ENCODE peak calls at places on chromosomes 12 and 14, in nine cellular contexts. R is SW480; N is AG10803; B is T-cell; Z is activated T-helper 1 cell treated with anti-CD3 and anti-CD28 coated beads, Interleukin-2, amount 50 U/mL, for 16 hours; O is PC-3; E is effector memory CD8-positive, alpha-beta T cell; H is left lobe of liver; F is HCEC 1CT. Q is an unnamed sample.

GRCh38 chr12:43964966-43965365 is 129.1 kb downstream of the TMEM117 start:
- DNase-seq in R (no peak), N (no peak), B (no peak), Z (no peak), O (no peak), E (no peak), H (no peak), F (no peak), Q (no peak)

GRCh38 chr12:19857197-19857596 is 417.9 kb downstream of the AEBP2 start:
- DNase-seq in R (no peak), N (no peak), B (no peak), Z (no peak), O (no peak), E (no peak), H (no peak), F (no peak), Q (no peak)

GRCh38 chr12:96036765-96037455 is 1.5 kb upstream of the LTA4H start:
- DNase-seq in R (no peak), N (peak), B (no peak), Z (no peak), O (peak), E (no peak), H (no peak), F (peak), Q (peak)

GRCh38 chr12:94644622-94645021 is 5.7 kb downstream of the TMCC3 start:
- DNase-seq in R (no peak), N (peak), B (no peak), Z (no peak), O (peak), E (no peak), H (peak), F (peak), Q (peak)

GRCh38 chr12:54037360-54038259 is 4.8 kb downstream of the HOXC5 start:
- DNase-seq in R (no peak), N (no peak), B (no peak), Z (no peak), O (no peak), E (no peak), H (no peak), F (no peak), Q (peak)

GRCh38 chr14:104494483-104494882 is 85.1 kb upstream of the C14orf180 start:
- DNase-seq in R (no peak), N (no peak), B (no peak), Z (no peak), O (no peak), E (no peak), H (no peak), F (no peak), Q (no peak)

GRCh38 chr12:89353823-89354629 is 1.7 kb upstream of the DUSP6 start:
- DNase-seq in R (peak), N (peak), B (peak), Z (peak), O (peak), E (peak), H (peak), F (peak), Q (peak)

GRCh38 chr12:56670836-56671235 is 17.2 kb downstream of the PTGES3 start:
- DNase-seq in R (no peak), N (no peak), B (no peak), Z (no peak), O (no peak), E (no peak), H (no peak), F (no peak), Q (no peak)

GRCh38 chr14:21476526-21476924 is 234 bp downstream of the RAB2B start:
- DNase-seq in R (no peak), N (no peak), B (no peak), Z (no peak), O (peak), E (no peak), H (peak), F (no peak), Q (no peak)

GRCh38 chr14:104291123-104292000 is 153.0 kb downstream of the KIF26A start:
- DNase-seq in R (no peak), N (no peak), B (no peak), Z (no peak), O (peak), E (no peak), H (peak), F (no peak), Q (no peak)

GRCh38 chr12:124612392-124612680 is 44.9 kb upstream of the NCOR2 start:
- DNase-seq in R (no peak), N (no peak), B (no peak), Z (no peak), O (no peak), E (no peak), H (no peak), F (no peak), Q (no peak)

GRCh38 chr12:50222275-50222783 is 55.2 kb upstream of the CERS5 start:
- DNase-seq in R (no peak), N (peak), B (no peak), Z (no peak), O (peak), E (no peak), H (no peak), F (peak), Q (peak)

GRCh38 chr14:99274346-99275221 is 2.6 kb upstream of the BCL11B start:
- DNase-seq in R (peak), N (peak), B (no peak), Z (no peak), O (peak), E (no peak), H (no peak), F (peak), Q (peak)

GRCh38 chr12:95838125-95838524 is 20.6 kb upstream of the SNRPF start:
- DNase-seq in R (no peak), N (peak), B (no peak), Z (no peak), O (peak), E (no peak), H (peak), F (peak), Q (no peak)

GRCh38 chr14:90815817-90816662 is at the start of gene TTC7B:
- DNase-seq in R (peak), N (peak), B (peak), Z (no peak), O (peak), E (no peak), H (no peak), F (peak), Q (peak)

GRCh38 chr12:25529738-25530137 is 23.3 kb downstream of the LMNTD1 start:
- DNase-seq in R (no peak), N (peak), B (no peak), Z (no peak), O (peak), E (no peak), H (no peak), F (peak), Q (no peak)

GRCh38 chr12:73612571-73612970 is 925.1 kb upstream of the ATXN7L3B start:
- DNase-seq in R (no peak), N (no peak), B (no peak), Z (no peak), O (peak), E (no peak), H (no peak), F (no peak), Q (no peak)

GRCh38 chr12:26825459-26826016 is 7.5 kb downstream of the ITPR2 start:
- DNase-seq in R (no peak), N (no peak), B (no peak), Z (no peak), O (no peak), E (no peak), H (no peak), F (no peak), Q (no peak)

GRCh38 chr12:102454808-102455760 is 25.3 kb downstream of the IGF1 start:
- DNase-seq in R (no peak), N (peak), B (no peak), Z (no peak), O (no peak), E (no peak), H (peak), F (no peak), Q (peak)

GRCh38 chr12:47112679-47113078 is 32.9 kb upstream of the AMIGO2 start:
- DNase-seq in R (no peak), N (no peak), B (no peak), Z (no peak), O (no peak), E (no peak), H (no peak), F (no peak), Q (no peak)

GRCh38 chr12:15535287-15535895 is 213.1 kb downstream of the PTPRO start:
- DNase-seq in R (no peak), N (no peak), B (no peak), Z (no peak), O (no peak), E (no peak), H (no peak), F (no peak), Q (no peak)

GRCh38 chr12:11804130-11804529 is 154.7 kb downstream of the ETV6 start:
- DNase-seq in R (no peak), N (no peak), B (no peak), Z (no peak), O (no peak), E (no peak), H (no peak), F (no peak), Q (no peak)

GRCh38 chr12:107557026-107557425 is 128.6 kb upstream of the PWP1 start:
- DNase-seq in R (no peak), N (no peak), B (no peak), Z (no peak), O (no peak), E (no peak), H (no peak), F (no peak), Q (no peak)